ENCODE peak calls at places on chromosomes 6 and 20, in six cellular contexts. One of them, this sample, is unnamed. For H3K9me3, the result is how much of the 10 kb centered on the place peaks cover.

GRCh38 chr20:63202811-63203526 is 13.0 kb downstream of the YTHDF1 start:
- DNase-seq in fibroblast of lung: no peak
- DNase-seq in AG04450: no peak
- DNase-seq in tibial artery: no peak
- DNase-seq in IMR-90: no peak
- DNase-seq in HCT116: no peak
- DNase-seq in this sample: no peak

GRCh38 chr20:60422848-60423247 is 464.6 kb downstream of the CDH26 start:
- DNase-seq in fibroblast of lung: no peak
- DNase-seq in AG04450: no peak
- DNase-seq in tibial artery: no peak
- DNase-seq in IMR-90: no peak
- DNase-seq in HCT116: no peak
- DNase-seq in this sample: no peak

GRCh38 chr20:39607124-39607523 is 645.0 kb downstream of the DHX35 start:
- DNase-seq in fibroblast of lung: peak
- DNase-seq in AG04450: no peak
- DNase-seq in tibial artery: no peak
- DNase-seq in IMR-90: no peak
- DNase-seq in HCT116: no peak
- DNase-seq in this sample: no peak

GRCh38 chr6:155524249-155524651 is 68.6 kb upstream of the NOX3 start:
- DNase-seq in fibroblast of lung: peak
- DNase-seq in AG04450: no peak
- DNase-seq in tibial artery: no peak
- DNase-seq in IMR-90: peak
- DNase-seq in HCT116: no peak
- DNase-seq in this sample: no peak

GRCh38 chr20:38635721-38636285 is 34.2 kb downstream of the ARHGAP40 start:
- DNase-seq in fibroblast of lung: peak
- DNase-seq in AG04450: no peak
- DNase-seq in tibial artery: no peak
- DNase-seq in IMR-90: peak
- DNase-seq in HCT116: no peak
- DNase-seq in this sample: no peak

GRCh38 chr20:44523746-44524145 is 1.9 kb upstream of the SERINC3 start:
- DNase-seq in fibroblast of lung: no peak
- DNase-seq in AG04450: no peak
- DNase-seq in tibial artery: no peak
- DNase-seq in IMR-90: no peak
- DNase-seq in HCT116: no peak
- DNase-seq in this sample: peak

GRCh38 chr6:160750276-160750689 is 48.2 kb downstream of the PLG start:
- DNase-seq in fibroblast of lung: no peak
- DNase-seq in AG04450: no peak
- DNase-seq in tibial artery: no peak
- DNase-seq in IMR-90: no peak
- DNase-seq in HCT116: peak
- DNase-seq in this sample: no peak

GRCh38 chr6:15952231-15953151 is 176.4 kb upstream of the MYLIP start:
- DNase-seq in fibroblast of lung: no peak
- DNase-seq in AG04450: no peak
- DNase-seq in tibial artery: no peak
- DNase-seq in IMR-90: no peak
- DNase-seq in HCT116: no peak
- DNase-seq in this sample: no peak

GRCh38 chr6:89675949-89676753 is 37.6 kb upstream of the LYRM2 start:
- DNase-seq in fibroblast of lung: peak
- DNase-seq in AG04450: peak
- DNase-seq in tibial artery: no peak
- DNase-seq in IMR-90: peak
- DNase-seq in HCT116: no peak
- DNase-seq in this sample: no peak

GRCh38 chr6:23696946-23697345 is 429.1 kb upstream of the NRSN1 start:
- DNase-seq in fibroblast of lung: peak
- DNase-seq in AG04450: no peak
- DNase-seq in tibial artery: no peak
- DNase-seq in IMR-90: no peak
- DNase-seq in HCT116: no peak
- DNase-seq in this sample: no peak

GRCh38 chr20:63547484-63548480 is at the start of gene SRMS:
- DNase-seq in fibroblast of lung: no peak
- DNase-seq in AG04450: no peak
- DNase-seq in tibial artery: no peak
- DNase-seq in IMR-90: no peak
- DNase-seq in HCT116: no peak
- DNase-seq in this sample: no peak

GRCh38 chr6:78835817-78836216 is 31.5 kb upstream of the IRAK1BP1 start:
- DNase-seq in fibroblast of lung: no peak
- DNase-seq in AG04450: no peak
- DNase-seq in tibial artery: no peak
- DNase-seq in IMR-90: peak
- DNase-seq in HCT116: no peak
- DNase-seq in this sample: no peak

GRCh38 chr20:24109008-24109407 is 120.4 kb upstream of the GGTLC1 start:
- DNase-seq in fibroblast of lung: no peak
- DNase-seq in AG04450: no peak
- DNase-seq in tibial artery: no peak
- DNase-seq in IMR-90: no peak
- DNase-seq in HCT116: no peak
- DNase-seq in this sample: no peak

GRCh38 chr6:106549521-106549920 is 79.8 kb downstream of the RTN4IP1 start:
- DNase-seq in fibroblast of lung: no peak
- DNase-seq in AG04450: no peak
- DNase-seq in tibial artery: no peak
- DNase-seq in IMR-90: no peak
- DNase-seq in HCT116: no peak
- DNase-seq in this sample: no peak

GRCh38 chr6:70616728-70617260 is 50.1 kb downstream of the SDHAF4 start:
- DNase-seq in fibroblast of lung: no peak
- DNase-seq in AG04450: no peak
- DNase-seq in tibial artery: no peak
- DNase-seq in IMR-90: no peak
- DNase-seq in HCT116: no peak
- DNase-seq in this sample: no peak

GRCh38 chr6:167968091-167968490 is 29.4 kb upstream of the KIF25 start:
- DNase-seq in fibroblast of lung: no peak
- DNase-seq in AG04450: no peak
- DNase-seq in tibial artery: no peak
- DNase-seq in IMR-90: no peak
- DNase-seq in HCT116: peak
- DNase-seq in this sample: peak

GRCh38 chr20:33209789-33210188 is 7.4 kb upstream of the BPIFA3 start:
- DNase-seq in fibroblast of lung: peak
- DNase-seq in AG04450: peak
- DNase-seq in tibial artery: peak
- DNase-seq in IMR-90: peak
- DNase-seq in HCT116: peak
- DNase-seq in this sample: peak

DNA sequence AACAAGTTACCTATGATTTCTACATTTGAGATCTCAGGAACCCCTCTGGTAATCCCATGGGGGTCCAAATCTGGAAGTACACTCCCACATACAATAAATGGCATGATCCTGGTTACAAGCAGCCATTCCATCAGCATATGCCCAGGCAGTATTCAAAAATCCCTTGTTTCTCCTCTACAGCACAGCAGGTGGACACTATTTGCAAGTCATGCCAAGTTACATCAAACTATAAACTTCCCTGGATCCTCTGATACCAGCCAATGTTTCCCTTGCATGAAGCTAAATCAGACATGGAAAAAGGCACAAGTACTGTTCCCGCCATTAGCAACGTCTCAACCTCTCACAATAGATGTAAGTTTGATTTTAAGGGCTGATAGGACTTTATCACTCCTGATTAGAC is 134.5 kb upstream of the PRSS16 start:
- DNase-seq in fibroblast of lung: no peak
- DNase-seq in AG04450: no peak
- DNase-seq in tibial artery: no peak
- DNase-seq in IMR-90: no peak
- DNase-seq in HCT116: no peak
- DNase-seq in this sample: no peak
- H3K9me3 ChIP-seq in fibroblast of lung: under half
- H3K9me3 ChIP-seq in AG04450: under half
- H3K9me3 ChIP-seq in tibial artery: under half
- H3K9me3 ChIP-seq in IMR-90: under half
- H3K9me3 ChIP-seq in HCT116: under half
- H3K9me3 ChIP-seq in this sample: under half

DNA sequence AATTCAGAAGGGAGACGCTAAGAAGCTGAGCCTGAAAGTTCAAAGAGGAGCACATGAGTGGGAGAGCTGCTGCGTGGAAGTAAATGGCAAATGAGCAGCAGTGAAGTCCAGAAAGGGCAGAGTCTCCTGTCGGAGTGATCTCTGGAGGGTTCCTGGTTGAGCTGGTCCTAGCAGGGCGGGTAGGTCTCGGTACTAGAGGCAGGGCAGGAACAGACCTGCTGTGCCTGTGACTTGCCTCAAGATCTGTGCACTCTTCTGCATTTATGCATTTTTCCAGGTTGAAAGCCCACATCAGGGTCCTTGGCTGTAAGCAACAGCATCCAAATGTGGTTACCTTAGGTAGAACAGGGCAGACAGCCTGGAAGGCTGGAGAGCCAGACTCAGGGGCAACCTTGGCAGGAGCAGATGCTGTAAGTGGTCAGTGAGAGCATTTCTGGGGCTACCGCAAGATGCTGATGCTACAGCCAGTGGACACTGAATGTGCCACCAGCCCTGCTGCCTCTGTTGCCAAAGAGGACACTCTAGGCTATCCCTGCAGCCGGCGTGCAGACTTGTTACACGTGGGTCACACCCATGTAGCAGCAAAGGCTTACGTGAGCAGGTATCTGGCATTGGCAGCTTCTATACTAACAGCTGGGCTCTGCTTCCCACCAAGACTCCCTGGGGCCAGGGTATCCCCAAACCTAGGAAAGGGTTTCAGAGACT is 8.4 kb downstream of the DUSP22 start:
- DNase-seq in fibroblast of lung: no peak
- DNase-seq in AG04450: no peak
- DNase-seq in tibial artery: no peak
- DNase-seq in IMR-90: no peak
- DNase-seq in HCT116: no peak
- DNase-seq in this sample: no peak
- H3K9me3 ChIP-seq in fibroblast of lung: under half
- H3K9me3 ChIP-seq in AG04450: half or more
- H3K9me3 ChIP-seq in tibial artery: under half
- H3K9me3 ChIP-seq in IMR-90: under half
- H3K9me3 ChIP-seq in HCT116: under half
- H3K9me3 ChIP-seq in this sample: under half

GRCh38 chr6:99026135-99026534 is 78.4 kb upstream of the FBXL4 start:
- DNase-seq in fibroblast of lung: peak
- DNase-seq in AG04450: no peak
- DNase-seq in tibial artery: no peak
- DNase-seq in IMR-90: no peak
- DNase-seq in HCT116: no peak
- DNase-seq in this sample: no peak
- H3K9me3 ChIP-seq in fibroblast of lung: under half
- H3K9me3 ChIP-seq in AG04450: under half
- H3K9me3 ChIP-seq in tibial artery: under half
- H3K9me3 ChIP-seq in IMR-90: under half
- H3K9me3 ChIP-seq in HCT116: under half
- H3K9me3 ChIP-seq in this sample: under half

GRCh38 chr20:49523767-49524360 is 41.4 kb upstream of the KCNB1 start:
- DNase-seq in fibroblast of lung: no peak
- DNase-seq in AG04450: no peak
- DNase-seq in tibial artery: no peak
- DNase-seq in IMR-90: no peak
- DNase-seq in HCT116: no peak
- DNase-seq in this sample: no peak

GRCh38 chr20:49526568-49526967 is 41.4 kb downstream of the PTGIS start:
- DNase-seq in fibroblast of lung: no peak
- DNase-seq in AG04450: no peak
- DNase-seq in tibial artery: no peak
- DNase-seq in IMR-90: no peak
- DNase-seq in HCT116: no peak
- DNase-seq in this sample: no peak

GRCh38 chr20:49529470-49529869 is 38.5 kb downstream of the PTGIS start:
- DNase-seq in fibroblast of lung: no peak
- DNase-seq in AG04450: no peak
- DNase-seq in tibial artery: no peak
- DNase-seq in IMR-90: no peak
- DNase-seq in HCT116: no peak
- DNase-seq in this sample: no peak

GRCh38 chr20:49521356-49521755 is 38.9 kb upstream of the KCNB1 start:
- DNase-seq in fibroblast of lung: no peak
- DNase-seq in AG04450: no peak
- DNase-seq in tibial artery: peak
- DNase-seq in IMR-90: no peak
- DNase-seq in HCT116: no peak
- DNase-seq in this sample: no peak

DNA sequence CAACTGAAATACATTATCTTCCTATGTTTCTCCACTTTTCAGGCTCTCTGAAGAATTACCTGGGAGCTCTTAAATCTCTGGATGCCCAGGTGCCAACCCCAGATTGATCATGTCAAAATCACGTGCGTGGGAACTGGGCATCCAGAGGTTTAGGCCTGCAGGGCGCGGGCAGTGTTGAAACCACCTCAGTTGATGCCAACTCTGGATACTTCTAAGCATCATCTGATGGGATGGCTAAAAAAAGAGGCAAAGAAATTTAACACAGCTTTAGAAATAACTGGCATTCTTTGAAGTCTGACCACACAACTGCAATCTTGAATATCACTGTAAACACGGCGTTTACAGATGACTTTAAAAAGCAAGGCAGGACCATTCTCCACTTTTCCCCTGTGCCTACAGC is 41.9 kb downstream of the PTGIS start:
- DNase-seq in fibroblast of lung: no peak
- DNase-seq in AG04450: no peak
- DNase-seq in tibial artery: peak
- DNase-seq in IMR-90: no peak
- DNase-seq in HCT116: no peak
- DNase-seq in this sample: no peak
- H3K9me3 ChIP-seq in fibroblast of lung: under half
- H3K9me3 ChIP-seq in AG04450: under half
- H3K9me3 ChIP-seq in tibial artery: under half
- H3K9me3 ChIP-seq in IMR-90: under half
- H3K9me3 ChIP-seq in HCT116: under half
- H3K9me3 ChIP-seq in this sample: under half

GRCh38 chr20:56324806-56325205 is 34.0 kb upstream of the FAM210B start:
- DNase-seq in fibroblast of lung: no peak
- DNase-seq in AG04450: no peak
- DNase-seq in tibial artery: no peak
- DNase-seq in IMR-90: no peak
- DNase-seq in HCT116: no peak
- DNase-seq in this sample: no peak

GRCh38 chr20:56328861-56329260 is 29.9 kb upstream of the FAM210B start:
- DNase-seq in fibroblast of lung: no peak
- DNase-seq in AG04450: no peak
- DNase-seq in tibial artery: no peak
- DNase-seq in IMR-90: peak
- DNase-seq in HCT116: no peak
- DNase-seq in this sample: peak

GRCh38 chr20:56322661-56323060 is 36.1 kb upstream of the FAM210B start:
- DNase-seq in fibroblast of lung: no peak
- DNase-seq in AG04450: no peak
- DNase-seq in tibial artery: no peak
- DNase-seq in IMR-90: no peak
- DNase-seq in HCT116: no peak
- DNase-seq in this sample: no peak

GRCh38 chr20:56323656-56324055 is 35.1 kb upstream of the FAM210B start:
- DNase-seq in fibroblast of lung: no peak
- DNase-seq in AG04450: no peak
- DNase-seq in tibial artery: no peak
- DNase-seq in IMR-90: no peak
- DNase-seq in HCT116: no peak
- DNase-seq in this sample: no peak
- H3K9me3 ChIP-seq in fibroblast of lung: under half
- H3K9me3 ChIP-seq in AG04450: under half
- H3K9me3 ChIP-seq in tibial artery: under half
- H3K9me3 ChIP-seq in IMR-90: under half
- H3K9me3 ChIP-seq in HCT116: under half
- H3K9me3 ChIP-seq in this sample: under half

GRCh38 chr20:56222201-56222600 is 26.3 kb upstream of the MC3R start:
- DNase-seq in fibroblast of lung: peak
- DNase-seq in AG04450: no peak
- DNase-seq in tibial artery: no peak
- DNase-seq in IMR-90: no peak
- DNase-seq in HCT116: no peak
- DNase-seq in this sample: no peak
- H3K9me3 ChIP-seq in fibroblast of lung: under half
- H3K9me3 ChIP-seq in AG04450: under half
- H3K9me3 ChIP-seq in tibial artery: under half
- H3K9me3 ChIP-seq in IMR-90: under half
- H3K9me3 ChIP-seq in HCT116: under half
- H3K9me3 ChIP-seq in this sample: under half